ENCODE peak calls at places on chromosomes 2 and 18, in six cellular contexts. U is naive thymus-derived CD8-positive, alpha-beta T cell; L is HEK293T; M is AML-193; B is activated CD4-positive, alpha-beta T cell treated with anti-CD3 and anti-CD28 coated beads, Interleukin-2, amount 50 U/mL, for 48 hours; R is HFFc6. Y is an unnamed sample.

GRCh38 chr2:168583064-168583709 is 127.1 kb downstream of the CERS6 start:
- DNase-seq in U (no peak), L (no peak), M (no peak), B (no peak), R (no peak), Y (peak; percentile 34)

GRCh38 chr2:6264198-6264597 is 572.0 kb downstream of the SOX11 start:
- DNase-seq in U (no peak), L (no peak), M (no peak), B (no peak), R (no peak), Y (no peak)

GRCh38 chr2:86290596-86291327 is 46.7 kb downstream of the REEP1 start:
- DNase-seq in U (no peak), L (no peak), M (no peak), B (no peak), R (no peak), Y (no peak)

GRCh38 chr18:6561893-6562292 is 147.2 kb upstream of the L3MBTL4 start:
- DNase-seq in U (no peak), L (no peak), M (no peak), B (no peak), R (no peak), Y (no peak)

GRCh38 chr2:164430166-164430783 is 191.0 kb downstream of the GRB14 start:
- DNase-seq in U (no peak), L (peak; percentile 28), M (peak; percentile 35), B (no peak), R (peak; percentile 8), Y (peak; percentile 24)

GRCh38 chr2:24382363-24383021 is 22.2 kb upstream of the ITSN2 start:
- DNase-seq in U (peak; percentile 62), L (peak; percentile 78), M (no peak), B (peak; percentile 61), R (peak; percentile 50), Y (peak; percentile 68)

GRCh38 chr2:230054079-230054478 is 14.6 kb downstream of the SLC16A14 start:
- DNase-seq in U (no peak), L (no peak), M (no peak), B (no peak), R (peak; percentile 86), Y (no peak)

GRCh38 chr2:179749210-179749609 is 112.2 kb downstream of the ZNF385B start:
- DNase-seq in U (no peak), L (no peak), M (no peak), B (no peak), R (peak; percentile 49), Y (no peak)

GRCh38 chr18:46098616-46098933 is 479 bp upstream of the ATP5F1A start:
- DNase-seq in U (no peak), L (no peak), M (no peak), B (no peak), R (no peak), Y (no peak)

GRCh38 chr2:73156539-73157124 is 43.9 kb upstream of the RAB11FIP5 start:
- DNase-seq in U (peak; percentile 32), L (peak; percentile 76), M (peak; percentile 28), B (peak; percentile 55), R (peak; percentile 58), Y (peak; percentile 25)

GRCh38 chr18:23982154-23983071 is 32.1 kb upstream of the TTC39C start:
- DNase-seq in U (no peak), L (no peak), M (no peak), B (no peak), R (peak; percentile 60), Y (peak; percentile 54)

GRCh38 chr18:55706893-55707292 is 118.9 kb upstream of the TCF4 start:
- DNase-seq in U (no peak), L (no peak), M (no peak), B (no peak), R (peak; percentile 90), Y (no peak)

GRCh38 chr2:85541753-85542457 is 2.9 kb downstream of the MAT2A start:
- DNase-seq in U (no peak), L (no peak), M (no peak), B (no peak), R (no peak), Y (peak; percentile 61)

GRCh38 chr2:52369176-52369575 is 1337.2 kb upstream of the NRXN1 start:
- DNase-seq in U (no peak), L (no peak), M (no peak), B (no peak), R (no peak), Y (no peak)

GRCh38 chr18:23872701-23873550 is 141.6 kb upstream of the TTC39C start:
- DNase-seq in U (peak; percentile 30), L (no peak), M (no peak), B (peak; percentile 12), R (no peak), Y (peak; percentile 98)

GRCh38 chr18:58402247-58402646 is 226.6 kb downstream of the ALPK2 start:
- DNase-seq in U (no peak), L (no peak), M (no peak), B (no peak), R (peak; percentile 74), Y (peak; percentile 48)

GRCh38 chr2:217650229-217650628 is 352.6 kb downstream of the TNS1 start:
- DNase-seq in U (no peak), L (no peak), M (no peak), B (no peak), R (no peak), Y (peak; percentile 3)

GRCh38 chr2:120846406-120847095 is 110.9 kb downstream of the GLI2 start:
- DNase-seq in U (no peak), L (no peak), M (no peak), B (no peak), R (no peak), Y (no peak)

GRCh38 chr2:118847447-118848172 is at the start of gene EN1:
- DNase-seq in U (no peak), L (peak; percentile 82), M (no peak), B (no peak), R (no peak), Y (no peak)

GRCh38 chr2:64952896-64953482 is 36.2 kb upstream of the SLC1A4 start:
- DNase-seq in U (no peak), L (no peak), M (no peak), B (no peak), R (peak; percentile 89), Y (no peak)

GRCh38 chr2:147045113-147045512 is 799.7 kb upstream of the ACVR2A start:
- DNase-seq in U (peak; percentile 21), L (peak; percentile 40), M (no peak), B (peak; percentile 67), R (no peak), Y (peak; percentile 60)

GRCh38 chr18:76620326-76620813 is 125.3 kb upstream of the ZNF516 start:
- DNase-seq in U (peak; percentile 30), L (peak; percentile 61), M (peak; percentile 76), B (peak; percentile 39), R (peak; percentile 69), Y (no peak)

GRCh38 chr18:79485788-79486355 is 90.1 kb downstream of the NFATC1 start:
- DNase-seq in U (no peak), L (no peak), M (no peak), B (no peak), R (peak; percentile 78), Y (no peak)

GRCh38 chr2:120108049-120108448 is 95.2 kb downstream of the EPB41L5 start:
- DNase-seq in U (no peak), L (no peak), M (no peak), B (no peak), R (peak; percentile 45), Y (peak; percentile 61)

GRCh38 chr18:44518091-44518490 is 162.6 kb upstream of the SETBP1 start:
- DNase-seq in U (no peak), L (no peak), M (no peak), B (no peak), R (peak; percentile 4), Y (no peak)

Y was measured in small intestine.